ENCODE peak calls at places on chromosomes 4 and X, in ten cellular contexts. One of them, this sample, is unnamed.
A peak's percentile ranks its signal among the peaks of the same experiment; 100 is the strongest.

GRCh38 chrX:69305333-69306062 is 140.2 kb upstream of the PJA1 start:
- DNase-seq in cardiac septum: no peak
- DNase-seq in stimulated activated CD4-positive, alpha-beta T cell treated with anti-CD3 and anti-CD28 coated beads, Interleukin-1b, Interleukin-23, amount 100 ng/mL, for 24 hours: no peak
- DNase-seq in AG04450: no peak
- DNase-seq in CD14-positive monocyte: no peak
- DNase-seq in fibroblast of the conjunctiva: no peak
- DNase-seq in activated CD4-positive, alpha-beta T cell treated with anti-CD3 and anti-CD28 coated beads, Interleukin-2, amount 50 U/mL, for 1 hour: no peak
- DNase-seq in substantia nigra: no peak
- DNase-seq in GM18507: no peak
- DNase-seq in left ventricle myocardium superior: no peak
- DNase-seq in this sample: no peak

GRCh38 chrX:103372886-103373285 is 3.5 kb upstream of the BEX3 start:
- DNase-seq in cardiac septum: no peak
- DNase-seq in stimulated activated CD4-positive, alpha-beta T cell treated with anti-CD3 and anti-CD28 coated beads, Interleukin-1b, Interleukin-23, amount 100 ng/mL, for 24 hours: no peak
- DNase-seq in AG04450: no peak
- DNase-seq in CD14-positive monocyte: no peak
- DNase-seq in fibroblast of the conjunctiva: no peak
- DNase-seq in activated CD4-positive, alpha-beta T cell treated with anti-CD3 and anti-CD28 coated beads, Interleukin-2, amount 50 U/mL, for 1 hour: no peak
- DNase-seq in substantia nigra: no peak
- DNase-seq in GM18507: no peak
- DNase-seq in left ventricle myocardium superior: no peak
- DNase-seq in this sample: no peak

GRCh38 chrX:149720021-149720689 is 8.3 kb downstream of the MAGEA11 start:
- DNase-seq in cardiac septum: no peak
- DNase-seq in stimulated activated CD4-positive, alpha-beta T cell treated with anti-CD3 and anti-CD28 coated beads, Interleukin-1b, Interleukin-23, amount 100 ng/mL, for 24 hours: no peak
- DNase-seq in AG04450: no peak
- DNase-seq in CD14-positive monocyte: no peak
- DNase-seq in fibroblast of the conjunctiva: no peak
- DNase-seq in activated CD4-positive, alpha-beta T cell treated with anti-CD3 and anti-CD28 coated beads, Interleukin-2, amount 50 U/mL, for 1 hour: no peak
- DNase-seq in substantia nigra: no peak
- DNase-seq in GM18507: no peak
- DNase-seq in left ventricle myocardium superior: no peak
- DNase-seq in this sample: no peak

GRCh38 chr4:108950158-108950915 is 187.5 kb upstream of the ETNPPL start:
- DNase-seq in cardiac septum: no peak
- DNase-seq in stimulated activated CD4-positive, alpha-beta T cell treated with anti-CD3 and anti-CD28 coated beads, Interleukin-1b, Interleukin-23, amount 100 ng/mL, for 24 hours: no peak
- DNase-seq in AG04450: no peak
- DNase-seq in CD14-positive monocyte: no peak
- DNase-seq in fibroblast of the conjunctiva: no peak
- DNase-seq in activated CD4-positive, alpha-beta T cell treated with anti-CD3 and anti-CD28 coated beads, Interleukin-2, amount 50 U/mL, for 1 hour: no peak
- DNase-seq in substantia nigra: no peak
- DNase-seq in GM18507: no peak
- DNase-seq in left ventricle myocardium superior: no peak
- DNase-seq in this sample: no peak

GRCh38 chrX:1102786-1103185 is 109.7 kb downstream of the CRLF2 start:
- DNase-seq in cardiac septum: no peak
- DNase-seq in stimulated activated CD4-positive, alpha-beta T cell treated with anti-CD3 and anti-CD28 coated beads, Interleukin-1b, Interleukin-23, amount 100 ng/mL, for 24 hours: no peak
- DNase-seq in AG04450: no peak
- DNase-seq in CD14-positive monocyte: no peak
- DNase-seq in fibroblast of the conjunctiva: no peak
- DNase-seq in activated CD4-positive, alpha-beta T cell treated with anti-CD3 and anti-CD28 coated beads, Interleukin-2, amount 50 U/mL, for 1 hour: no peak
- DNase-seq in substantia nigra: no peak
- DNase-seq in GM18507: no peak
- DNase-seq in left ventricle myocardium superior: no peak
- DNase-seq in this sample: no peak

GRCh38 chr4:4860803-4861591 is 1.5 kb downstream of the MSX1 start:
- DNase-seq in cardiac septum: no peak
- DNase-seq in stimulated activated CD4-positive, alpha-beta T cell treated with anti-CD3 and anti-CD28 coated beads, Interleukin-1b, Interleukin-23, amount 100 ng/mL, for 24 hours: no peak
- DNase-seq in AG04450: no peak
- DNase-seq in CD14-positive monocyte: no peak
- DNase-seq in fibroblast of the conjunctiva: no peak
- DNase-seq in activated CD4-positive, alpha-beta T cell treated with anti-CD3 and anti-CD28 coated beads, Interleukin-2, amount 50 U/mL, for 1 hour: no peak
- DNase-seq in substantia nigra: no peak
- DNase-seq in GM18507: no peak
- DNase-seq in left ventricle myocardium superior: peak; percentile 52
- DNase-seq in this sample: no peak

GRCh38 chr4:1448589-1449420 is 42.6 kb upstream of the NKX1-1 start:
- DNase-seq in cardiac septum: peak; percentile 58
- DNase-seq in stimulated activated CD4-positive, alpha-beta T cell treated with anti-CD3 and anti-CD28 coated beads, Interleukin-1b, Interleukin-23, amount 100 ng/mL, for 24 hours: no peak
- DNase-seq in AG04450: no peak
- DNase-seq in CD14-positive monocyte: peak; percentile 41
- DNase-seq in fibroblast of the conjunctiva: no peak
- DNase-seq in activated CD4-positive, alpha-beta T cell treated with anti-CD3 and anti-CD28 coated beads, Interleukin-2, amount 50 U/mL, for 1 hour: no peak
- DNase-seq in substantia nigra: no peak
- DNase-seq in GM18507: no peak
- DNase-seq in left ventricle myocardium superior: peak; percentile 18
- DNase-seq in this sample: no peak

GRCh38 chr4:147640331-147640730 is 23.1 kb downstream of the TMEM184C start:
- DNase-seq in cardiac septum: no peak
- DNase-seq in stimulated activated CD4-positive, alpha-beta T cell treated with anti-CD3 and anti-CD28 coated beads, Interleukin-1b, Interleukin-23, amount 100 ng/mL, for 24 hours: no peak
- DNase-seq in AG04450: no peak
- DNase-seq in CD14-positive monocyte: no peak
- DNase-seq in fibroblast of the conjunctiva: peak; percentile 54
- DNase-seq in activated CD4-positive, alpha-beta T cell treated with anti-CD3 and anti-CD28 coated beads, Interleukin-2, amount 50 U/mL, for 1 hour: no peak
- DNase-seq in substantia nigra: no peak
- DNase-seq in GM18507: no peak
- DNase-seq in left ventricle myocardium superior: no peak
- DNase-seq in this sample: no peak

GRCh38 chr4:89836897-89837384 is at the start of gene SNCA:
- DNase-seq in cardiac septum: no peak
- DNase-seq in stimulated activated CD4-positive, alpha-beta T cell treated with anti-CD3 and anti-CD28 coated beads, Interleukin-1b, Interleukin-23, amount 100 ng/mL, for 24 hours: peak; percentile 25
- DNase-seq in AG04450: no peak
- DNase-seq in CD14-positive monocyte: peak; percentile 56
- DNase-seq in fibroblast of the conjunctiva: peak; percentile 16
- DNase-seq in activated CD4-positive, alpha-beta T cell treated with anti-CD3 and anti-CD28 coated beads, Interleukin-2, amount 50 U/mL, for 1 hour: peak; percentile 10
- DNase-seq in substantia nigra: peak; percentile 71
- DNase-seq in GM18507: no peak
- DNase-seq in left ventricle myocardium superior: peak; percentile 64
- DNase-seq in this sample: peak; percentile 90

GRCh38 chr4:77804471-77804870 is 14.7 kb downstream of the CNOT6L start:
- DNase-seq in cardiac septum: no peak
- DNase-seq in stimulated activated CD4-positive, alpha-beta T cell treated with anti-CD3 and anti-CD28 coated beads, Interleukin-1b, Interleukin-23, amount 100 ng/mL, for 24 hours: no peak
- DNase-seq in AG04450: no peak
- DNase-seq in CD14-positive monocyte: no peak
- DNase-seq in fibroblast of the conjunctiva: no peak
- DNase-seq in activated CD4-positive, alpha-beta T cell treated with anti-CD3 and anti-CD28 coated beads, Interleukin-2, amount 50 U/mL, for 1 hour: no peak
- DNase-seq in substantia nigra: no peak
- DNase-seq in GM18507: no peak
- DNase-seq in left ventricle myocardium superior: no peak
- DNase-seq in this sample: no peak

GRCh38 chrX:150766351-150767044 is 73.3 kb downstream of the MTMR1 start:
- DNase-seq in cardiac septum: no peak
- DNase-seq in stimulated activated CD4-positive, alpha-beta T cell treated with anti-CD3 and anti-CD28 coated beads, Interleukin-1b, Interleukin-23, amount 100 ng/mL, for 24 hours: no peak
- DNase-seq in AG04450: no peak
- DNase-seq in CD14-positive monocyte: no peak
- DNase-seq in fibroblast of the conjunctiva: no peak
- DNase-seq in activated CD4-positive, alpha-beta T cell treated with anti-CD3 and anti-CD28 coated beads, Interleukin-2, amount 50 U/mL, for 1 hour: no peak
- DNase-seq in substantia nigra: no peak
- DNase-seq in GM18507: no peak
- DNase-seq in left ventricle myocardium superior: no peak
- DNase-seq in this sample: no peak

GRCh38 chr4:110733901-110734300 is 111.0 kb upstream of the PITX2 start:
- DNase-seq in cardiac septum: no peak
- DNase-seq in stimulated activated CD4-positive, alpha-beta T cell treated with anti-CD3 and anti-CD28 coated beads, Interleukin-1b, Interleukin-23, amount 100 ng/mL, for 24 hours: no peak
- DNase-seq in AG04450: no peak
- DNase-seq in CD14-positive monocyte: no peak
- DNase-seq in fibroblast of the conjunctiva: no peak
- DNase-seq in activated CD4-positive, alpha-beta T cell treated with anti-CD3 and anti-CD28 coated beads, Interleukin-2, amount 50 U/mL, for 1 hour: no peak
- DNase-seq in substantia nigra: no peak
- DNase-seq in GM18507: no peak
- DNase-seq in left ventricle myocardium superior: no peak
- DNase-seq in this sample: no peak

GRCh38 chr4:146186556-146186955 is 11.0 kb downstream of the LSM6 start:
- DNase-seq in cardiac septum: no peak
- DNase-seq in stimulated activated CD4-positive, alpha-beta T cell treated with anti-CD3 and anti-CD28 coated beads, Interleukin-1b, Interleukin-23, amount 100 ng/mL, for 24 hours: no peak
- DNase-seq in AG04450: no peak
- DNase-seq in CD14-positive monocyte: no peak
- DNase-seq in fibroblast of the conjunctiva: no peak
- DNase-seq in activated CD4-positive, alpha-beta T cell treated with anti-CD3 and anti-CD28 coated beads, Interleukin-2, amount 50 U/mL, for 1 hour: no peak
- DNase-seq in substantia nigra: no peak
- DNase-seq in GM18507: no peak
- DNase-seq in left ventricle myocardium superior: no peak
- DNase-seq in this sample: no peak

GRCh38 chrX:102720237-102721168 is at the start of gene GPRASP3:
- DNase-seq in cardiac septum: peak; percentile 93
- DNase-seq in stimulated activated CD4-positive, alpha-beta T cell treated with anti-CD3 and anti-CD28 coated beads, Interleukin-1b, Interleukin-23, amount 100 ng/mL, for 24 hours: peak; percentile 62
- DNase-seq in AG04450: peak; percentile 34
- DNase-seq in CD14-positive monocyte: peak; percentile 59
- DNase-seq in fibroblast of the conjunctiva: peak; percentile 56
- DNase-seq in activated CD4-positive, alpha-beta T cell treated with anti-CD3 and anti-CD28 coated beads, Interleukin-2, amount 50 U/mL, for 1 hour: peak; percentile 63
- DNase-seq in substantia nigra: peak; percentile 71
- DNase-seq in GM18507: peak; percentile 28
- DNase-seq in left ventricle myocardium superior: peak; percentile 80
- DNase-seq in this sample: peak; percentile 79

GRCh38 chr4:56637791-56638190 is 43.3 kb downstream of the HOPX start:
- DNase-seq in cardiac septum: no peak
- DNase-seq in stimulated activated CD4-positive, alpha-beta T cell treated with anti-CD3 and anti-CD28 coated beads, Interleukin-1b, Interleukin-23, amount 100 ng/mL, for 24 hours: no peak
- DNase-seq in AG04450: no peak
- DNase-seq in CD14-positive monocyte: no peak
- DNase-seq in fibroblast of the conjunctiva: no peak
- DNase-seq in activated CD4-positive, alpha-beta T cell treated with anti-CD3 and anti-CD28 coated beads, Interleukin-2, amount 50 U/mL, for 1 hour: no peak
- DNase-seq in substantia nigra: no peak
- DNase-seq in GM18507: no peak
- DNase-seq in left ventricle myocardium superior: no peak
- DNase-seq in this sample: no peak